ENCODE peak calls at places on chromosome 5, in seven cellular contexts. N is nephron progenitor cell, K is HepG2, H is RWPE1, G is heart right ventricle, D is tibial nerve, F is choroid plexus epithelial cell. J is an unnamed sample.

GRCh38 chr5:176533390-176533789 is 3.8 kb downstream of the RNF44 start:
- DNase-seq in N (no peak), K (no peak), H (no peak), G (peak; percentile 46), D (no peak), F (peak; percentile 62), J (no peak)

GRCh38 chr5:127398508-127398907 is 107.9 kb downstream of the MEGF10 start:
- DNase-seq in N (no peak), K (no peak), H (no peak), G (no peak), D (no peak), F (no peak), J (no peak)

GRCh38 chr5:60794691-60795090 is 49.4 kb downstream of the ELOVL7 start:
- DNase-seq in N (no peak), K (no peak), H (no peak), G (no peak), D (no peak), F (no peak), J (no peak)

GRCh38 chr5:75677607-75678006 is 39.6 kb downstream of the POC5 start:
- DNase-seq in N (no peak), K (no peak), H (no peak), G (no peak), D (no peak), F (peak; percentile 84), J (no peak)

GRCh38 chr5:100777680-100778281 is 125.3 kb downstream of the ST8SIA4 start:
- DNase-seq in N (no peak), K (no peak), H (peak; percentile 66), G (no peak), D (no peak), F (peak; percentile 92), J (peak; percentile 36)

GRCh38 chr5:180111273-180111695 is 39.7 kb upstream of the RNF130 start:
- DNase-seq in N (no peak), K (no peak), H (no peak), G (no peak), D (no peak), F (no peak), J (no peak)

GRCh38 chr5:179258001-179258921 is 87.0 kb downstream of the ADAMTS2 start:
- DNase-seq in N (no peak), K (no peak), H (no peak), G (no peak), D (no peak), F (no peak), J (no peak)

GRCh38 chr5:157820593-157821252 is 38.2 kb downstream of the CLINT1 start:
- DNase-seq in N (peak; percentile 16), K (peak; percentile 64), H (peak; percentile 35), G (no peak), D (no peak), F (peak; percentile 82), J (peak; percentile 13)

GRCh38 chr5:106940986-106941385 is 729.8 kb downstream of the EFNA5 start:
- DNase-seq in N (no peak), K (peak; percentile 6), H (no peak), G (no peak), D (no peak), F (peak; percentile 58), J (no peak)

GRCh38 chr5:78920604-78921003 is 64.5 kb downstream of the ARSB start:
- DNase-seq in N (no peak), K (no peak), H (no peak), G (no peak), D (no peak), F (peak; percentile 84), J (no peak)

GRCh38 chr5:146956217-146956616 is 77.7 kb upstream of the PPP2R2B start:
- DNase-seq in N (no peak), K (no peak), H (no peak), G (no peak), D (no peak), F (no peak), J (no peak)

GRCh38 chr5:38151878-38152277 is 106.5 kb upstream of the EGFLAM start:
- DNase-seq in N (no peak), K (peak; percentile 32), H (no peak), G (no peak), D (no peak), F (no peak), J (no peak)

GRCh38 chr5:77885501-77885900 is 109.4 kb upstream of the TBCA start:
- DNase-seq in N (no peak), K (no peak), H (no peak), G (no peak), D (no peak), F (no peak), J (no peak)

GRCh38 chr5:74612059-74612458 is 28.5 kb downstream of the ENC1 start:
- DNase-seq in N (no peak), K (no peak), H (no peak), G (no peak), D (no peak), F (no peak), J (no peak)

GRCh38 chr5:16140417-16140816 is 39.2 kb downstream of the MARCHF11 start:
- DNase-seq in N (no peak), K (no peak), H (no peak), G (no peak), D (no peak), F (peak; percentile 28), J (no peak)

GRCh38 chr5:40497573-40497972 is 182.1 kb upstream of the PTGER4 start:
- DNase-seq in N (no peak), K (no peak), H (peak; percentile 24), G (no peak), D (no peak), F (peak; percentile 65), J (no peak)

GRCh38 chr5:35030426-35030825 is 17.3 kb downstream of the AGXT2 start:
- DNase-seq in N (no peak), K (no peak), H (no peak), G (no peak), D (no peak), F (no peak), J (no peak)

GRCh38 chr5:121144764-121145163 is 680.7 kb downstream of the PRR16 start:
- DNase-seq in N (no peak), K (no peak), H (peak; percentile 43), G (no peak), D (no peak), F (peak; percentile 16), J (no peak)

GRCh38 chr5:176901260-176902101 is 2.3 kb upstream of the HK3 start:
- DNase-seq in N (no peak), K (no peak), H (no peak), G (no peak), D (no peak), F (no peak), J (no peak)

GRCh38 chr5:90803891-90804290 is 245.3 kb downstream of the ADGRV1 start:
- DNase-seq in N (no peak), K (no peak), H (no peak), G (no peak), D (no peak), F (no peak), J (no peak)

GRCh38 chr5:126428421-126428820 is 5.2 kb downstream of the GRAMD2B start:
- DNase-seq in N (no peak), K (no peak), H (no peak), G (no peak), D (no peak), F (no peak), J (no peak)

GRCh38 chr5:1555011-1555807 is 31.4 kb upstream of the LPCAT1 start:
- DNase-seq in N (no peak), K (peak; percentile 96), H (peak; percentile 63), G (no peak), D (no peak), F (peak; percentile 60), J (no peak)

GRCh38 chr5:151741678-151742423 is 16.6 kb downstream of the ATOX1 start:
- DNase-seq in N (no peak), K (no peak), H (peak; percentile 78), G (no peak), D (no peak), F (peak; percentile 78), J (no peak)

GRCh38 chr5:34842554-34842953 is 3.6 kb downstream of the TTC23L start:
- DNase-seq in N (no peak), K (no peak), H (no peak), G (no peak), D (no peak), F (no peak), J (no peak)

GRCh38 chr5:147461915-147462314 is 48.0 kb downstream of the DPYSL3 start:
- DNase-seq in N (no peak), K (no peak), H (no peak), G (no peak), D (no peak), F (peak; percentile 22), J (no peak)

GRCh38 chr5:159332800-159333563 is 2.7 kb upstream of the IL12B start:
- DNase-seq in N (no peak), K (no peak), H (no peak), G (no peak), D (no peak), F (no peak), J (no peak)

GRCh38 chr5:56827043-56827442 is 11.7 kb downstream of the MAP3K1 start:
- DNase-seq in N (no peak), K (peak; percentile 56), H (no peak), G (no peak), D (no peak), F (no peak), J (no peak)
- TF ChIP-seq CTCF in N (peak; percentile 23), K (peak; percentile 38), H (no peak), G (peak; percentile 32), D (peak; percentile 16), F (peak; percentile 56), J (no peak)

GRCh38 chr5:71836084-71836483 is 117.0 kb downstream of the CARTPT start:
- DNase-seq in N (no peak), K (no peak), H (peak; percentile 14), G (no peak), D (no peak), F (peak; percentile 55), J (no peak)
- TF ChIP-seq CTCF in N (no peak), K (no peak), H (no peak), G (no peak), D (no peak), F (peak; percentile 61), J (no peak)

GRCh38 chr5:116037236-116037822 is 5.1 kb downstream of the ARL14EPL start:
- DNase-seq in N (no peak), K (no peak), H (no peak), G (no peak), D (no peak), F (peak; percentile 48), J (no peak)
- TF ChIP-seq CTCF in N (no peak), K (no peak), H (no peak), G (no peak), D (no peak), F (peak; percentile 43), J (no peak)

DNA sequence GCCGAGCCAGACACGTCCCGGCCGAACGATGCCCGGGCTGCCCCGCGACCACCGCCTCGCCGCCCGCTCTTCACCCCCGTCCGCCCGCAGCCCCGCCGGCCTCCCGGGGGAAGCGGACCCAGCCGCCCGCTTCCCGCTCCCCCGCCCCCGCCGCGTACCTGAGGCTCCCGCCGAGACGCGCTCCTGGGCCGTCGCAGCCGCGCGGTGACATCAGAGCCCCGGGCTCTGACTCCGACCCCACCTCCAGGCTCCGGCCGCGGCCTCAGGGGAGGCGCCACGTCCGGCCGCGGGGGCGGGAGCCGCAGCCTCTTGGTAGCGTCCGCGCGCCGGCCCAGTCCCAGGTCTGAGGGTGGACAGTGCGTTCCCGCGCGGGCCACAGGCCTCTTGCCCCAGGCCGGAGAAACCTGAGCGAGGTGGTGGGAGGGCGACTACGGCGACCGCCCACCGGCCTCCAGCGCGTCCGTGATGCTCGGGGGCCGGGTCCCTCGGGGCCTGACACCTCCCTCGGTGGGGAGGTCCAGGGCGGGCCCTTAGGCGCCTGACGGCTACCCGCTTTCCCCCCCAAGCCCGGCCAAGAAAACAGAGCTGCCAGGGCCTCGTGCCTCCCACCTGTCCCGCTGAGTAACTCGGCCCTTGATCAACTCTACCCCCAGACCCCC is at the start of gene SHROOM1:
- DNase-seq in N (peak; percentile 75), K (peak; percentile 66), H (peak; percentile 59), G (peak; percentile 66), D (no peak), F (peak; percentile 26), J (peak; percentile 93)
- TF ChIP-seq CTCF in N (no peak), K (peak; percentile 34), H (no peak), G (no peak), D (no peak), F (no peak), J (no peak)

J was measured in GM20000.